ENCODE peak calls at places on chromosomes 12 and 14, in four cellular contexts. R, Z, W and T are unnamed samples.

GRCh38 chr12:98418357-98419075 is 96.9 kb upstream of the TMPO start:
- DNase-seq in R (peak; percentile 88), Z (peak; percentile 89), W (peak; percentile 86), T (peak; percentile 95)

GRCh38 chr12:12927211-12928079 is 24.5 kb downstream of the GPRC5D start:
- DNase-seq in R (no peak), Z (peak; percentile 46), W (peak; percentile 56), T (peak; percentile 69)

GRCh38 chr12:48816148-48816854 is 2.0 kb upstream of the CACNB3 start:
- DNase-seq in R (no peak), Z (no peak), W (no peak), T (no peak)

GRCh38 chr14:34750670-34751069 is 36.3 kb upstream of the CFL2 start:
- DNase-seq in R (no peak), Z (no peak), W (no peak), T (no peak)

GRCh38 chr12:73181244-73181643 is 909.1 kb downstream of the TRHDE start:
- DNase-seq in R (no peak), Z (no peak), W (no peak), T (no peak)

GRCh38 chr14:90487462-90487861 is 90.6 kb downstream of the CALM1 start:
- DNase-seq in R (no peak), Z (no peak), W (no peak), T (peak; percentile 50)

GRCh38 chr14:58755026-58755929 is 117.5 kb downstream of the DACT1 start:
- DNase-seq in R (no peak), Z (no peak), W (no peak), T (no peak)

GRCh38 chr12:78470354-78471195 is 394.0 kb upstream of the SYT1 start:
- DNase-seq in R (no peak), Z (no peak), W (no peak), T (no peak)

GRCh38 chr14:32246751-32247150 is 43.7 kb upstream of the RNU6-8 start:
- DNase-seq in R (no peak), Z (no peak), W (no peak), T (no peak)

GRCh38 chr12:96364092-96364700 is 36.0 kb downstream of the CDK17 start:
- DNase-seq in R (no peak), Z (no peak), W (no peak), T (no peak)

GRCh38 chr14:74508844-74509428 is 15.4 kb downstream of the ISCA2 start:
- DNase-seq in R (no peak), Z (no peak), W (peak; percentile 41), T (no peak)

GRCh38 chr14:48690349-48690748 is 895.8 kb downstream of the RPS29 start:
- DNase-seq in R (no peak), Z (no peak), W (no peak), T (no peak)

GRCh38 chr12:113271853-113272561 is 50.7 kb downstream of the TPCN1 start:
- DNase-seq in R (peak; percentile 59), Z (peak; percentile 83), W (peak; percentile 91), T (peak; percentile 94)

GRCh38 chr12:106128526-106129430 is 10.0 kb downstream of the NUAK1 start:
- DNase-seq in R (no peak), Z (no peak), W (no peak), T (no peak)

GRCh38 chr14:29724991-29725390 is 202.7 kb downstream of the PRKD1 start:
- DNase-seq in R (no peak), Z (peak; percentile 30), W (no peak), T (no peak)

GRCh38 chr12:3283137-3283680 is 206.0 kb downstream of the TSPAN9 start:
- DNase-seq in R (no peak), Z (no peak), W (no peak), T (no peak)

GRCh38 chr14:23559010-23559920 is 3.2 kb downstream of the THTPA start:
- DNase-seq in R (no peak), Z (no peak), W (peak; percentile 81), T (no peak)

DNA sequence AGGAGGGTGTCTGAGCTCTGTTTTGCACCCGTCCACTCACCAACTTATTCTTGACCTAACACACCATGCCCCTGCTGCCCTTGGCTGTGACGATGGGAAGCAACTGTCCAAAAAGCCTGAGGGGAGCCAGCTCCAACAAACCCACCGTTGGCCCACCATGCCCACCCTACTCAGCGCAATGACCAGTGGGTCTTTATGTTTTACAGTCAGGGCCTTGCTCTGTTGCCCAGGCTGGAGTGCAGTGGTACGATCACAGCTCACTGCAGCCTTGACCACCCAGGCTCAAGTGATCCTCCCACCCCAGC is 160.3 kb downstream of the ZFP36L1 start:
- DNase-seq in R (no peak), Z (no peak), W (no peak), T (no peak)
- H3K27ac ChIP-seq in R (peak overlapping the region; percentile 59), Z (no peak overlapping the region), W (no peak overlapping the region), T (peak overlapping the region; percentile 71)

DNA sequence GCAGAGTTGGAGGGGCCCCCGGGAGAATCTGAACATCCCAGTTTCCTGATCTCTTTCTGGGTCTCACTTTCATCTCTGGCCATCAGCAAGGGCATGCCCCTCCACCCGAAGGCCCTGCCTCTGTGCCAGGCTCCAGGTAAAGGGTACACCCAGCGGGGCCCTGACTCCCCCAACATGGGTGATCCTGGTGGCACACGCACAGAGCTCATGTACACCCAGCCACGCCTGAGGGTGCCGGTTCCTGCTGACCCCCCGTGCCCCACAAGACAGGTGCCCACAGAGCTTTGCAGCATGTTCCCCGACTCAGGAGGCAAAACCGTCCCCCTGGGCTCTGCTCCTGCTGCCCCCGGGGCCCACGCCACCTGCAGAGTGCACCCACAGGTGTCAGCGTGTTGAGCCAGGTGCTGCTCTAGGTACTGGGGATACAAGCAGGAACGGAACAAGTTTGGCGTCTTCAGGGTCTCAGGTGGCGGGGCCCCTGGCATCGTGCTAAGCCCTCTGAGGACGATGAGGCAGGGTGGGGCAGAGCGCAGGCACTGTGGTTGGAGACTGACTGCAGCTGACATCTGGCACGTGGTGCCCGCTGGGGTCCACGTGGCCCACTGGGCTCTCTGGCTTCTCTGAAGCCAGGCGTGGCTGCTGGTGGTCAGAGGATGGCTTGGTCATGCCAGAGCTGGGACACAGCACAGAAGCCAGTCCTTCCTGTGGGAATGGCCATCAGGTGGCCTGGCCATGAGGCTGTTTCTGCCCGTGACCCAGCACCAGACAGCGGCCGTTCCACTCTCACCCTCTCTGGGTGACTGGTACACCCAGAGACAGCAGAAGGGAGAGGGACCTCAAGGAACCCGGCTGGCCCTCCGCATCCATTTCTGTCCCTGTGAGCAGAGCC is 13.8 kb downstream of the BAG5 start:
- DNase-seq in R (no peak), Z (no peak), W (no peak), T (no peak)
- TF ChIP-seq CTCF in R (no peak), Z (no peak), W (no peak), T (no peak)

GRCh38 chr12:11863478-11863906 is 207.2 kb upstream of the BCL2L14 start:
- DNase-seq in R (no peak), Z (peak; percentile 51), W (peak; percentile 56), T (peak; percentile 80)
- H3K9me3 ChIP-seq in R (peaks cover 7% of the 10 kb centered on the region), Z (no peaks in the 10 kb centered on the region), W (peaks cover 11% of the 10 kb centered on the region), T (peaks cover 15% of the 10 kb centered on the region)

GRCh38 chr14:99277534-99277933 is 5.5 kb upstream of the BCL11B start:
- DNase-seq in R (no peak), Z (no peak), W (no peak), T (peak; percentile 50)
- H3K27ac ChIP-seq in R (no peak overlapping the region), Z (no peak overlapping the region), W (no peak overlapping the region), T (no peak overlapping the region)

GRCh38 chr14:22163051-22163450 is 426.0 kb downstream of the DAD1 start:
- DNase-seq in R (no peak), Z (no peak), W (no peak), T (no peak)
- TF ChIP-seq CTCF in R (no peak), Z (no peak), W (no peak), T (no peak)

DNA sequence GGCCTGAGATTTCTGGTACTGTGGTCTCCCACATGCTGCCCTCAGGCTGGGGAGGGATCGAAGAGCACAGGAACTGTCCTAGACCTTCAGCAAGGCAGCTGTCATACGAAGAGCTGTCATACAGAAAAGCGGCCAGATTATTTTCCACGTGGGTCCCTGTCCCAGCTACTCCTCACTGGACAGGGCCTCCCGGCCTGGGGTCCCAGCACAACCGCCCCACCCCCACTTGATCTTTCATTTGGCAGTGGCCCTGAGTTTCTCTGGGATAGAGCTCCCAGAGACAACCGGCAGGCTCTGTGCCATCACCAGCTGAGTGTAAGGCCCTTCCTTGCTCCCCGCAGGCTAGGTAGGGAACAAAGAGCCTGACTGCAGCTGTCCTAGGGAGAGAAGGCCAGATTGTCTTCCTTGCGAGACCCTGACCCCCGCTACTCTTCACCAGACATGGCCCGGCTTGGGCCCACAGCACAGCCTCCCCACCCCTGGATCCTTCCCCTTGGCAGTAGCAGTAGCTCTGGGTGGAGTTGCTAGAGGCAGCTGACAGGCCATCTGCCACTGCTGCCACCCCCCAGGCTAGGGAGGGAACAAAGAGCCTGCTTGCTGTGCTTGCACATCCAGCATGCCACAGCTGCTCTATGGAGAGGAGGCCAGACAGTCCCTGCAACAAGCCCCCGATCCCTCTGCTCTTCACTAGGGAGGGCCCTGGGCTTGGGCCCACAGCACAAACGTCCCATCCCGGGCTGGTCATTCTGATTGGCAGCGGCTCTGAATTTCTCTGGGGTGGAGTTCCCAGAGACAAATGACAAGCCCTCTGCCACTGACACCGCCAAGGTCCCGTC is 3.1 kb upstream of the OR4N2 start:
- DNase-seq in R (no peak), Z (no peak), W (peak; percentile 53), T (no peak)
- H3K9me3 ChIP-seq in R (no peaks in the 10 kb centered on the region), Z (no peaks in the 10 kb centered on the region), W (no peaks in the 10 kb centered on the region), T (no peaks in the 10 kb centered on the region)